ENCODE peak calls at places on chromosome 16, in ten cellular contexts. G is H1, W is HFFc6, H is ovary, X is stomach, Y is HCT116, J is heart left ventricle, O is GM23338, M is gastrocnemius medialis, V is lower lobe of right lung. R is an unnamed sample.

GRCh38 chr16:68265078-68265925 is 976 bp downstream of the SLC7A6 start:
- DNase-seq in W (peak), H (no peak), M (peak), J (peak), Y (peak), X (peak), O (peak), V (peak), G (peak), R (peak)

GRCh38 chr16:8555400-8555799 is 34.9 kb downstream of the TMEM114 start:
- DNase-seq in G (no peak), H (no peak), J (no peak), X (no peak), V (no peak), Y (no peak), O (no peak), W (no peak), M (no peak), R (no peak)

GRCh38 chr16:5838725-5839124 is 741.1 kb upstream of the EEF2KMT start:
- DNase-seq in O (no peak), Y (no peak), H (no peak), V (no peak), G (no peak), X (no peak), W (no peak), M (no peak), J (no peak), R (no peak)

GRCh38 chr16:1712791-1713261 is 6.8 kb downstream of the MAPK8IP3 start:
- DNase-seq in X (no peak), G (no peak), W (no peak), Y (no peak), V (no peak), J (no peak), O (no peak), M (no peak), H (no peak), R (no peak)

GRCh38 chr16:82302007-82302733 is 132.1 kb upstream of the MPHOSPH6 start:
- DNase-seq in O (no peak), Y (no peak), W (no peak), H (no peak), G (no peak), X (no peak), J (peak), V (no peak), M (no peak), R (no peak)

GRCh38 chr16:86029131-86029741 is 130.3 kb downstream of the IRF8 start:
- DNase-seq in V (no peak), H (no peak), O (peak), J (peak), M (no peak), G (no peak), X (peak), Y (no peak), W (no peak), R (peak)

GRCh38 chr16:89431158-89431584 is 59.2 kb downstream of the ANKRD11 start:
- DNase-seq in O (no peak), W (peak), V (no peak), J (no peak), M (no peak), H (no peak), G (no peak), X (peak), Y (no peak), R (no peak)

GRCh38 chr16:66677836-66678235 is 18.7 kb downstream of the CMTM4 start:
- DNase-seq in G (no peak), V (no peak), Y (no peak), H (no peak), O (no peak), M (no peak), W (no peak), X (no peak), J (no peak), R (no peak)

GRCh38 chr16:28012031-28012445 is 51.5 kb downstream of the GSG1L start:
- DNase-seq in J (no peak), H (no peak), G (no peak), O (no peak), W (no peak), M (no peak), V (no peak), X (no peak), Y (no peak), R (no peak)

GRCh38 chr16:49023095-49023494 is 258.5 kb downstream of the CBLN1 start:
- DNase-seq in O (no peak), W (no peak), Y (peak), G (no peak), M (no peak), V (no peak), H (peak), J (no peak), X (no peak), R (no peak)

GRCh38 chr16:84950906-84951305 is 60.4 kb downstream of the ZDHHC7 start:
- DNase-seq in G (no peak), V (no peak), W (no peak), Y (no peak), J (no peak), X (no peak), H (no peak), M (no peak), O (peak), R (peak)

GRCh38 chr16:188674-189073 is 8.4 kb downstream of the HBQ1 start:
- DNase-seq in X (no peak), O (peak), G (no peak), J (no peak), M (no peak), Y (no peak), H (no peak), V (no peak), W (no peak), R (no peak)

GRCh38 chr16:2498531-2499253 is 15.1 kb upstream of the ATP6V0C start:
- DNase-seq in J (no peak), W (no peak), Y (no peak), G (no peak), V (peak), M (peak), H (no peak), O (no peak), X (peak), R (no peak)

GRCh38 chr16:67198238-67198734 is 645 bp upstream of the ELMO3 start:
- DNase-seq in M (peak), G (peak), H (peak), W (no peak), Y (peak), X (peak), O (peak), V (peak), J (no peak), R (peak)

GRCh38 chr16:404971-405486 is 3.3 kb downstream of the DECR2 start:
- DNase-seq in Y (no peak), H (no peak), O (no peak), X (no peak), J (no peak), G (peak), W (no peak), M (no peak), V (no peak), R (no peak)

GRCh38 chr16:81432899-81433560 is 11.6 kb upstream of the CMIP start:
- DNase-seq in W (no peak), G (no peak), Y (no peak), J (no peak), X (no peak), H (no peak), M (no peak), V (no peak), O (peak), R (no peak)

GRCh38 chr16:70729292-70729691 is 43.4 kb upstream of the MTSS2 start:
- DNase-seq in W (no peak), J (no peak), G (no peak), H (no peak), O (no peak), M (no peak), X (no peak), V (no peak), Y (no peak), R (no peak)

GRCh38 chr16:78780808-78781207 is 681.4 kb downstream of the WWOX start:
- DNase-seq in M (no peak), J (no peak), H (no peak), X (no peak), V (no peak), O (no peak), Y (no peak), W (no peak), G (no peak), R (no peak)

GRCh38 chr16:82848013-82848412 is 221.2 kb downstream of the CDH13 start:
- DNase-seq in G (no peak), M (no peak), X (no peak), W (no peak), H (no peak), J (no peak), O (no peak), V (no peak), Y (no peak), R (no peak)

GRCh38 chr16:3980311-3981111 is 100.0 kb upstream of the CREBBP start:
- DNase-seq in M (no peak), V (no peak), O (no peak), G (no peak), J (no peak), Y (no peak), H (peak), X (no peak), W (peak), R (no peak)

GRCh38 chr16:2835638-2836493 is 5.8 kb downstream of the ZG16B start:
- DNase-seq in M (no peak), O (peak), J (no peak), Y (peak), V (peak), W (peak), X (peak), H (no peak), G (no peak), R (peak)

GRCh38 chr16:9849697-9850245 is 332.5 kb downstream of the GRIN2A start:
- DNase-seq in M (no peak), Y (no peak), W (no peak), H (no peak), X (no peak), O (no peak), G (no peak), V (no peak), J (no peak), R (no peak)

GRCh38 chr16:82194076-82194475 is 24.1 kb upstream of the MPHOSPH6 start:
- DNase-seq in V (no peak), J (no peak), Y (no peak), G (no peak), H (no peak), X (no peak), M (no peak), O (no peak), W (no peak), R (no peak)

GRCh38 chr16:64450170-64450569 is 671.7 kb downstream of the CDH11 start:
- DNase-seq in J (no peak), W (peak), V (no peak), M (no peak), O (no peak), Y (no peak), X (no peak), H (no peak), G (no peak), R (no peak)

GRCh38 chr16:64445649-64446048 is 676.2 kb downstream of the CDH11 start:
- DNase-seq in W (no peak), V (no peak), M (no peak), H (no peak), Y (no peak), X (no peak), J (no peak), G (no peak), O (no peak), R (no peak)

GRCh38 chr16:64452446-64452845 is 669.4 kb downstream of the CDH11 start:
- DNase-seq in W (no peak), O (no peak), G (no peak), Y (no peak), H (no peak), V (no peak), J (no peak), M (no peak), X (no peak), R (no peak)

GRCh38 chr16:64453643-64454042 is 668.2 kb downstream of the CDH11 start:
- DNase-seq in O (no peak), Y (no peak), J (no peak), W (no peak), H (no peak), M (no peak), X (no peak), V (no peak), G (no peak), R (no peak)

GRCh38 chr16:64449511-64449910 is 672.4 kb downstream of the CDH11 start:
- DNase-seq in M (no peak), X (no peak), V (no peak), J (no peak), Y (no peak), W (no peak), H (no peak), O (no peak), G (no peak), R (no peak)
- TF ChIP-seq CTCF in M (no peak), X (no peak), V (no peak), J (no peak), Y (no peak), W (no peak), H (no peak), O (no peak), G (no peak), R (no peak)

GRCh38 chr16:53821487-53821886 is 117.5 kb downstream of the FTO start:
- DNase-seq in J (no peak), Y (no peak), W (peak), O (no peak), V (no peak), H (no peak), G (no peak), X (no peak), M (no peak), R (no peak)

GRCh38 chr16:53826658-53827057 is 122.7 kb downstream of the FTO start:
- DNase-seq in V (no peak), Y (no peak), X (no peak), O (no peak), M (no peak), W (no peak), G (no peak), J (no peak), H (no peak), R (no peak)

GRCh38 chr16:53817812-53818211 is 113.9 kb downstream of the FTO start:
- DNase-seq in O (no peak), V (no peak), M (no peak), G (no peak), Y (no peak), X (no peak), W (peak), J (no peak), H (no peak), R (no peak)

GRCh38 chr16:53822936-53823529 is 119.1 kb downstream of the FTO start:
- DNase-seq in Y (no peak), G (no peak), H (no peak), W (peak), X (no peak), O (no peak), J (no peak), M (no peak), V (no peak), R (no peak)

GRCh38 chr16:53821957-53822625 is 118.1 kb downstream of the FTO start:
- DNase-seq in G (no peak), V (no peak), J (no peak), W (peak), X (no peak), Y (no peak), M (no peak), O (no peak), H (no peak), R (peak)
- TF ChIP-seq CTCF in G (no peak), V (no peak), J (no peak), W (peak), X (no peak), Y (peak), M (no peak), O (no peak), H (no peak), R (no peak)

GRCh38 chr16:30948956-30949654 is at the start of gene ORAI3:
- DNase-seq in H (peak), J (peak), V (peak), G (peak), Y (no peak), X (peak), M (peak), W (peak), O (peak), R (peak)

GRCh38 chr16:30950516-30951073 is 1.7 kb downstream of the ORAI3 start:
- DNase-seq in X (no peak), M (no peak), J (no peak), O (no peak), V (no peak), W (no peak), G (no peak), Y (no peak), H (peak), R (no peak)

GRCh38 chr16:30948087-30948955 is 547 bp upstream of the ORAI3 start:
- DNase-seq in O (peak), M (peak), G (peak), V (peak), X (peak), Y (peak), W (peak), H (peak), J (peak), R (peak)

GRCh38 chr16:30951193-30951592 is 2.3 kb downstream of the ORAI3 start:
- DNase-seq in H (no peak), G (no peak), W (no peak), O (no peak), Y (no peak), V (no peak), X (no peak), J (no peak), M (no peak), R (no peak)

GRCh38 chr16:30949655-30950515 is 1.0 kb downstream of the ORAI3 start:
- DNase-seq in W (peak), H (peak), X (peak), O (peak), J (peak), G (peak), V (peak), M (peak), Y (peak), R (peak)
- TF ChIP-seq CTCF in W (peak), H (no peak), X (no peak), O (peak), J (no peak), G (peak), V (peak), M (no peak), Y (no peak), R (no peak)

DNA sequence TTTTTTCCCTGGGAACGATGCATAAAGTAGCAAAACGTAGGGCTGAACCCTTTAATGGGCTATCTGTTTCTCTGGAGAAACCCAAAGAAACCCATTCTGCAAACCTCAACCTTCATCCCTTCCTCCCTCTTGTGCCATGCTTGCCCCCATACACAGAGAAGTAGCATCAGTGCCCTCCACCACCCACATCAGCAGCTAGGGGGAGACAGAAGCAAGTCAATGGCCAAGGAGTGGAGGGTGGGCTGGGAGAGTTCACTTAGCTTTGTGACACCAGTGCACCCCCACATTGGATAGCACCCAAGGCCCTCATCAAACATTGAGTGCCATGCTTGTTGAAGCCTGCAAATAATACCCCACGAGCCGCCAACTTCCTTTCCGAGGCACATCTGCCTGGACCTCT is 282.4 kb downstream of the ABCC12 start:
- DNase-seq in J (no peak), Y (no peak), H (no peak), G (no peak), V (no peak), M (no peak), O (peak), W (no peak), X (no peak), R (no peak)
- TF ChIP-seq CTCF in J (no peak), Y (peak), H (no peak), G (peak), V (no peak), M (no peak), O (peak), W (peak), X (no peak), R (peak)

GRCh38 chr16:14306485-14307058 is 235.5 kb downstream of the MRTFB start:
- DNase-seq in H (no peak), J (no peak), X (no peak), O (no peak), V (no peak), Y (no peak), W (no peak), G (no peak), M (no peak), R (no peak)
- TF ChIP-seq CTCF in H (no peak), J (no peak), X (no peak), O (no peak), V (no peak), Y (no peak), W (no peak), G (no peak), M (no peak), R (no peak)

GRCh38 chr16:87881327-87882200 is 12.3 kb upstream of the SLC7A5 start:
- DNase-seq in H (no peak), O (no peak), V (no peak), J (no peak), G (no peak), Y (no peak), M (no peak), W (no peak), X (no peak), R (no peak)

GRCh38 chr16:87880117-87880696 is 10.9 kb upstream of the SLC7A5 start:
- DNase-seq in X (no peak), V (no peak), M (no peak), J (no peak), O (no peak), H (no peak), G (no peak), Y (no peak), W (no peak), R (no peak)

GRCh38 chr16:87874639-87875472 is 5.5 kb upstream of the SLC7A5 start:
- DNase-seq in V (no peak), J (no peak), G (peak), M (no peak), H (no peak), W (no peak), O (peak), Y (no peak), X (no peak), R (no peak)

GRCh38 chr16:87878704-87879103 is 9.4 kb upstream of the SLC7A5 start:
- DNase-seq in G (no peak), X (no peak), J (no peak), W (no peak), M (no peak), Y (no peak), V (no peak), O (no peak), H (no peak), R (no peak)

GRCh38 chr16:87877942-87878507 is 8.7 kb upstream of the SLC7A5 start:
- DNase-seq in Y (no peak), W (no peak), J (no peak), X (no peak), V (no peak), H (no peak), M (no peak), G (no peak), O (no peak), R (peak)
- TF ChIP-seq CTCF in Y (peak), W (peak), J (no peak), X (no peak), V (peak), H (no peak), M (no peak), G (peak), O (peak), R (peak)

GRCh38 chr16:13337482-13337881 is 436.1 kb downstream of the SHISA9 start:
- DNase-seq in J (no peak), X (no peak), Y (no peak), O (no peak), W (no peak), H (no peak), M (no peak), V (no peak), G (no peak), R (no peak)

GRCh38 chr16:13332713-13333255 is 431.4 kb downstream of the SHISA9 start:
- DNase-seq in W (no peak), M (no peak), O (peak), V (no peak), G (no peak), J (no peak), H (no peak), Y (no peak), X (no peak), R (no peak)

GRCh38 chr16:13335894-13336293 is 434.5 kb downstream of the SHISA9 start:
- DNase-seq in V (no peak), W (no peak), J (no peak), G (no peak), Y (no peak), H (no peak), X (no peak), M (no peak), O (no peak), R (no peak)

GRCh38 chr16:13333336-13333735 is 431.9 kb downstream of the SHISA9 start:
- DNase-seq in M (no peak), W (no peak), V (no peak), J (no peak), X (no peak), H (no peak), O (no peak), G (no peak), Y (no peak), R (no peak)

DNA sequence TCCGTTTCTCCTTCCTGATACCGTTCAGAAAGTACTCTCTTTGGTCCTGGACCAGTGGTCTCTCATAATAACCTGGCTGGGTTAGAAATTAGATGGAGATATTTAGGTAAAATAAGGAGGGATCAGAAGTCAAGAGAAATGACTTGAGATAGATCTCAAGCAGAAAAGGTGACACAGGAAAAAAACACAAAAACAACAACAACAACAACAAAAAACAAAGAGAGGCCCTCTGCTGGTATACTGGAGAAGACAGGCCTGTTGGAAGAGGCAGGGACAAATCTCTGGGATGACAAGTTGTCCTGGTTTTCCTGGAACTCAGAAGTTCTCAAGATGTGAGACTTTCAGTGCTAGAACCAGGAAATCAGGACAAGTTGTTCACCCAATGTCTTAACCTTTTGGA is 430.5 kb downstream of the SHISA9 start:
- DNase-seq in V (no peak), Y (no peak), X (no peak), M (no peak), H (no peak), G (no peak), W (no peak), J (no peak), O (no peak), R (no peak)
- TF ChIP-seq CTCF in V (no peak), Y (peak), X (no peak), M (no peak), H (no peak), G (peak), W (peak), J (no peak), O (peak), R (no peak)

DNA sequence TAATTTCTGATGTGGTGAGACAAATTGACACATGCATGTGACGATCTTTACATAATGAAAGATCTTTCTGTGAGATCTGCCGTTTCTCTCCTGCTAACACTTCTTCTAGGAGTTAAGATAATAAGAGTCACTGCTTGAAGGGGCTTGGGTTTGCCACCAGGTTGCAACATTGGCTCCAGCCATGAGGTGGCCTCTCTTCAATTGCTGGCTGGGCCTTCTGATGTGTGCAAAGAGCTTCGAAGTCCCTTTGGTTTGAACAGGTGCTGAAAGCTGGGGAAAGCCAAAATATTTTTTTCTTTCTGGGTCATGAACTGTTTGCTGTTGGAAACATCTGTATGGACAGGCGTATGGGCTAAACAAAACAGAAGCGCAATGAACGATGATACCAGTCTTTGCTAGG is 204.1 kb upstream of the SALL1 start:
- DNase-seq in Y (no peak), M (no peak), G (no peak), O (peak), H (no peak), X (no peak), J (no peak), V (no peak), W (no peak), R (no peak)
- TF ChIP-seq CTCF in Y (no peak), M (no peak), G (peak), O (no peak), H (no peak), X (no peak), J (no peak), V (no peak), W (no peak), R (no peak)

R was measured in Calu3.